ENCODE peak calls at places on chromosomes 3 and 15, in five cellular contexts. E is upper lobe of left lung; S is substantia nigra; Y is activated CD4-positive, alpha-beta T cell treated with anti-CD3 and anti-CD28 coated beads, Interleukin-2, amount 50 U/mL, for 24 hours; L is neural crest cell. Q is an unnamed sample.

GRCh38 chr15:66876423-66876730 is 174.3 kb downstream of the SMAD6 start:
- DNase-seq in E (no peak), S (no peak), Y (no peak), L (no peak), Q (no peak)

GRCh38 chr3:136078421-136079364 is 113.2 kb downstream of the PPP2R3A start:
- DNase-seq in E (no peak), S (no peak), Y (no peak), L (no peak), Q (no peak)

GRCh38 chr3:150547045-150547753 is 612 bp downstream of the EIF2A start:
- DNase-seq in E (no peak), S (no peak), Y (no peak), L (no peak), Q (no peak)

GRCh38 chr3:197466586-197467399 is 89.0 kb downstream of the BDH1 start:
- DNase-seq in E (no peak), S (no peak), Y (no peak), L (no peak), Q (no peak)

GRCh38 chr15:82838096-82838735 is 28.8 kb downstream of the WHAMM start:
- DNase-seq in E (no peak), S (no peak), Y (no peak), L (no peak), Q (no peak)

GRCh38 chr3:81451611-81452010 is 309.8 kb downstream of the GBE1 start:
- DNase-seq in E (no peak), S (no peak), Y (no peak), L (no peak), Q (peak)

GRCh38 chr15:89822030-89822429 is 7.4 kb upstream of the ANPEP start:
- DNase-seq in E (no peak), S (no peak), Y (no peak), L (no peak), Q (no peak)

GRCh38 chr3:113695426-113695817 is 1.0 kb downstream of the USF3 start:
- DNase-seq in E (no peak), S (no peak), Y (no peak), L (no peak), Q (no peak)

GRCh38 chr3:121768452-121768851 is 18.9 kb upstream of the GOLGB1 start:
- DNase-seq in E (no peak), S (no peak), Y (no peak), L (no peak), Q (no peak)

GRCh38 chr15:80489030-80489594 is 84.9 kb downstream of the ARNT2 start:
- DNase-seq in E (no peak), S (no peak), Y (no peak), L (no peak), Q (no peak)

GRCh38 chr3:59381282-59381681 is 331.5 kb upstream of the CFAP20DC start:
- DNase-seq in E (no peak), S (no peak), Y (no peak), L (no peak), Q (no peak)